ENCODE peak calls at places on chromosomes 3 and 15, in eight cellular contexts. R is pancreas; J is effector memory CD8-positive, alpha-beta T cell; C is lower lobe of right lung; Y is CD4-positive, alpha-beta T cell; P is right cardiac atrium; E is upper lobe of left lung; V is left ventricle myocardium superior. S is an unnamed sample.
A peak's percentile ranks its signal among the peaks of the same experiment; 100 is the strongest.

GRCh38 chr3:98038876-98039275 is 3.8 kb upstream of the GABRR3 start:
- ATAC-seq in R (no peak), J (no peak), C (no peak), Y (peak; percentile 2), P (no peak), E (no peak), V (no peak), S (no peak)

GRCh38 chr3:100697723-100698285 is 11.5 kb upstream of the TFG start:
- ATAC-seq in R (no peak), J (no peak), C (no peak), Y (no peak), P (peak; percentile 63), E (no peak), V (no peak), S (no peak)

GRCh38 chr15:46865155-46865554 is 852.1 kb upstream of the SEMA6D start:
- ATAC-seq in R (no peak), J (no peak), C (no peak), Y (no peak), P (no peak), E (no peak), V (peak; percentile 98), S (no peak)

GRCh38 chr15:78921940-78922339 is 22.9 kb downstream of the CTSH start:
- ATAC-seq in R (peak; percentile 53), J (no peak), C (no peak), Y (no peak), P (no peak), E (no peak), V (no peak), S (no peak)

GRCh38 chr3:160956785-160957184 is 148.4 kb downstream of the B3GALNT1 start:
- ATAC-seq in R (peak; percentile 70), J (no peak), C (peak; percentile 47), Y (no peak), P (no peak), E (peak; percentile 51), V (no peak), S (no peak)

GRCh38 chr15:98009967-98010366 is 49.5 kb downstream of the ARRDC4 start:
- ATAC-seq in R (peak; percentile 69), J (no peak), C (no peak), Y (no peak), P (no peak), E (no peak), V (no peak), S (no peak)

GRCh38 chr3:173397161-173398110 is at the start of gene NLGN1:
- ATAC-seq in R (peak; percentile 62), J (no peak), C (peak; percentile 85), Y (no peak), P (peak; percentile 92), E (peak; percentile 82), V (peak; percentile 74), S (peak; percentile 62)

GRCh38 chr15:59153466-59153865 is 48.5 kb downstream of the CCNB2 start:
- ATAC-seq in R (no peak), J (no peak), C (no peak), Y (no peak), P (no peak), E (no peak), V (no peak), S (no peak)

GRCh38 chr3:129238945-129239705 is 10.3 kb upstream of the COPG1 start:
- ATAC-seq in R (peak; percentile 52), J (no peak), C (peak; percentile 70), Y (no peak), P (peak; percentile 58), E (peak; percentile 90), V (peak; percentile 65), S (peak; percentile 86)

GRCh38 chr15:77659350-77660321 is 26.9 kb upstream of the LINGO1 start:
- ATAC-seq in R (peak; percentile 95), J (no peak), C (peak; percentile 23), Y (no peak), P (peak; percentile 52), E (no peak), V (peak; percentile 77), S (no peak)

GRCh38 chr3:46453526-46454208 is 11.0 kb downstream of the LTF start:
- ATAC-seq in R (no peak), J (no peak), C (no peak), Y (no peak), P (no peak), E (no peak), V (no peak), S (no peak)

GRCh38 chr3:72031581-72031980 is 246.6 kb upstream of the PROK2 start:
- ATAC-seq in R (peak; percentile 81), J (no peak), C (peak; percentile 89), Y (no peak), P (peak; percentile 33), E (peak; percentile 91), V (peak; percentile 65), S (peak; percentile 77)

GRCh38 chr15:78360958-78361714 is 21.0 kb downstream of the CRABP1 start:
- ATAC-seq in R (peak; percentile 39), J (no peak), C (peak; percentile 58), Y (no peak), P (no peak), E (no peak), V (no peak), S (no peak)

GRCh38 chr15:90200534-90201139 is 493 bp upstream of the SEMA4B start:
- ATAC-seq in R (peak; percentile 12), J (no peak), C (no peak), Y (no peak), P (no peak), E (no peak), V (peak; percentile 6), S (peak; percentile 2)

GRCh38 chr15:60804986-60805949 is 326.3 kb upstream of the ICE2 start:
- ATAC-seq in R (peak; percentile 73), J (no peak), C (no peak), Y (no peak), P (peak; percentile 47), E (peak; percentile 93), V (peak; percentile 77), S (peak; percentile 99)

GRCh38 chr3:46383211-46383945 is 12.6 kb downstream of the CCR5 start:
- ATAC-seq in R (no peak), J (peak; percentile 28), C (peak; percentile 50), Y (no peak), P (no peak), E (no peak), V (peak; percentile 25), S (no peak)

GRCh38 chr3:150913174-150913922 is 8.1 kb upstream of the MINDY4B start:
- ATAC-seq in R (no peak), J (no peak), C (no peak), Y (no peak), P (peak; percentile 43), E (no peak), V (peak; percentile 93), S (no peak)